ENCODE peak calls at places on chromosomes 11 and 22, in seven cellular contexts. One of them, this sample, is unnamed.

GRCh38 chr22:33036881-33037280 is 21.3 kb downstream of the SYN3 start:
- DNase-seq in MCF 10A: no peak
- DNase-seq in BJ: no peak
- DNase-seq in A549: no peak
- DNase-seq in HEK293T: no peak
- DNase-seq in NCI-H510A treated with DMSO at 0.1 percent for 48 hours: no peak
- DNase-seq in activated CD8-positive, alpha-beta memory T cell treated with anti-CD3 and anti-CD28 coated beads, Interleukin-2, amount 50 U/mL, for 48 hours: no peak
- DNase-seq in this sample: no peak

GRCh38 chr22:19321757-19322156 is 30.2 kb upstream of the CLTCL1 start:
- DNase-seq in BJ: no peak
- DNase-seq in HEK293T: no peak
- DNase-seq in MCF 10A: no peak
- DNase-seq in A549: no peak
- DNase-seq in activated CD8-positive, alpha-beta memory T cell treated with anti-CD3 and anti-CD28 coated beads, Interleukin-2, amount 50 U/mL, for 48 hours: no peak
- DNase-seq in NCI-H510A treated with DMSO at 0.1 percent for 48 hours: no peak
- DNase-seq in this sample: no peak

GRCh38 chr11:128643661-128644060 is 50.2 kb upstream of the FLI1 start:
- DNase-seq in HEK293T: no peak
- DNase-seq in A549: no peak
- DNase-seq in BJ: no peak
- DNase-seq in activated CD8-positive, alpha-beta memory T cell treated with anti-CD3 and anti-CD28 coated beads, Interleukin-2, amount 50 U/mL, for 48 hours: no peak
- DNase-seq in MCF 10A: no peak
- DNase-seq in NCI-H510A treated with DMSO at 0.1 percent for 48 hours: peak
- DNase-seq in this sample: no peak

GRCh38 chr11:2737876-2738275 is 38.1 kb upstream of the KCNQ1OT1 start:
- DNase-seq in activated CD8-positive, alpha-beta memory T cell treated with anti-CD3 and anti-CD28 coated beads, Interleukin-2, amount 50 U/mL, for 48 hours: no peak
- DNase-seq in HEK293T: no peak
- DNase-seq in NCI-H510A treated with DMSO at 0.1 percent for 48 hours: no peak
- DNase-seq in A549: no peak
- DNase-seq in BJ: no peak
- DNase-seq in MCF 10A: peak
- DNase-seq in this sample: peak

GRCh38 chr11:96303067-96303466 is 39.9 kb downstream of the MAML2 start:
- DNase-seq in BJ: no peak
- DNase-seq in activated CD8-positive, alpha-beta memory T cell treated with anti-CD3 and anti-CD28 coated beads, Interleukin-2, amount 50 U/mL, for 48 hours: no peak
- DNase-seq in NCI-H510A treated with DMSO at 0.1 percent for 48 hours: no peak
- DNase-seq in HEK293T: no peak
- DNase-seq in MCF 10A: peak
- DNase-seq in A549: peak
- DNase-seq in this sample: no peak

GRCh38 chr11:45593992-45594391 is 71.4 kb downstream of the CHST1 start:
- DNase-seq in MCF 10A: peak
- DNase-seq in activated CD8-positive, alpha-beta memory T cell treated with anti-CD3 and anti-CD28 coated beads, Interleukin-2, amount 50 U/mL, for 48 hours: no peak
- DNase-seq in NCI-H510A treated with DMSO at 0.1 percent for 48 hours: no peak
- DNase-seq in BJ: no peak
- DNase-seq in HEK293T: peak
- DNase-seq in A549: peak
- DNase-seq in this sample: no peak

GRCh38 chr11:15843309-15843857 is 513.0 kb downstream of the SOX6 start:
- DNase-seq in A549: no peak
- DNase-seq in activated CD8-positive, alpha-beta memory T cell treated with anti-CD3 and anti-CD28 coated beads, Interleukin-2, amount 50 U/mL, for 48 hours: no peak
- DNase-seq in BJ: no peak
- DNase-seq in MCF 10A: no peak
- DNase-seq in NCI-H510A treated with DMSO at 0.1 percent for 48 hours: no peak
- DNase-seq in HEK293T: no peak
- DNase-seq in this sample: no peak

GRCh38 chr22:49183208-49183825 is 644.4 kb downstream of the BRD1 start:
- DNase-seq in NCI-H510A treated with DMSO at 0.1 percent for 48 hours: no peak
- DNase-seq in A549: no peak
- DNase-seq in MCF 10A: no peak
- DNase-seq in HEK293T: no peak
- DNase-seq in activated CD8-positive, alpha-beta memory T cell treated with anti-CD3 and anti-CD28 coated beads, Interleukin-2, amount 50 U/mL, for 48 hours: no peak
- DNase-seq in BJ: no peak
- DNase-seq in this sample: no peak

GRCh38 chr11:119130662-119131061 is 9.3 kb downstream of the HINFP start:
- DNase-seq in NCI-H510A treated with DMSO at 0.1 percent for 48 hours: no peak
- DNase-seq in HEK293T: no peak
- DNase-seq in A549: no peak
- DNase-seq in BJ: no peak
- DNase-seq in MCF 10A: no peak
- DNase-seq in activated CD8-positive, alpha-beta memory T cell treated with anti-CD3 and anti-CD28 coated beads, Interleukin-2, amount 50 U/mL, for 48 hours: no peak
- DNase-seq in this sample: no peak

GRCh38 chr11:11947825-11948224 is 60.6 kb downstream of the DKK3 start:
- DNase-seq in activated CD8-positive, alpha-beta memory T cell treated with anti-CD3 and anti-CD28 coated beads, Interleukin-2, amount 50 U/mL, for 48 hours: no peak
- DNase-seq in MCF 10A: no peak
- DNase-seq in HEK293T: no peak
- DNase-seq in NCI-H510A treated with DMSO at 0.1 percent for 48 hours: no peak
- DNase-seq in BJ: no peak
- DNase-seq in A549: no peak
- DNase-seq in this sample: no peak

GRCh38 chr22:18998998-18999397 is 62.9 kb upstream of the PRODH start:
- DNase-seq in HEK293T: peak
- DNase-seq in A549: no peak
- DNase-seq in NCI-H510A treated with DMSO at 0.1 percent for 48 hours: no peak
- DNase-seq in MCF 10A: peak
- DNase-seq in BJ: no peak
- DNase-seq in activated CD8-positive, alpha-beta memory T cell treated with anti-CD3 and anti-CD28 coated beads, Interleukin-2, amount 50 U/mL, for 48 hours: peak
- DNase-seq in this sample: no peak

GRCh38 chr11:57460756-57461749 is 725 bp downstream of the RTN4RL2 start:
- DNase-seq in BJ: no peak
- DNase-seq in MCF 10A: no peak
- DNase-seq in HEK293T: no peak
- DNase-seq in activated CD8-positive, alpha-beta memory T cell treated with anti-CD3 and anti-CD28 coated beads, Interleukin-2, amount 50 U/mL, for 48 hours: peak
- DNase-seq in A549: no peak
- DNase-seq in NCI-H510A treated with DMSO at 0.1 percent for 48 hours: peak
- DNase-seq in this sample: no peak

GRCh38 chr11:36155301-36155700 is 133.9 kb downstream of the COMMD9 start:
- DNase-seq in A549: no peak
- DNase-seq in NCI-H510A treated with DMSO at 0.1 percent for 48 hours: no peak
- DNase-seq in BJ: no peak
- DNase-seq in MCF 10A: no peak
- DNase-seq in HEK293T: no peak
- DNase-seq in activated CD8-positive, alpha-beta memory T cell treated with anti-CD3 and anti-CD28 coated beads, Interleukin-2, amount 50 U/mL, for 48 hours: no peak
- DNase-seq in this sample: no peak

GRCh38 chr11:72740060-72740424 is 12.2 kb downstream of the ARAP1 start:
- DNase-seq in A549: no peak
- DNase-seq in MCF 10A: no peak
- DNase-seq in activated CD8-positive, alpha-beta memory T cell treated with anti-CD3 and anti-CD28 coated beads, Interleukin-2, amount 50 U/mL, for 48 hours: no peak
- DNase-seq in HEK293T: no peak
- DNase-seq in BJ: no peak
- DNase-seq in NCI-H510A treated with DMSO at 0.1 percent for 48 hours: no peak
- DNase-seq in this sample: no peak